ENCODE peak calls at places on chromosomes 16 and 17, in four cellular contexts. One of them, this sample, is unnamed.

GRCh38 chr16:86045601-86045971 is 146.6 kb downstream of the IRF8 start:
- DNase-seq in kidney glomerular epithelial cell: no peak
- DNase-seq in activated gamma-delta T cell treated with Interleukin-2 at 50 U/mL for 16 hours: no peak
- DNase-seq in H7: no peak
- DNase-seq in this sample: no peak

GRCh38 chr16:22370038-22370541 is 4.3 kb downstream of the CDR2 start:
- DNase-seq in kidney glomerular epithelial cell: peak
- DNase-seq in activated gamma-delta T cell treated with Interleukin-2 at 50 U/mL for 16 hours: no peak
- DNase-seq in H7: no peak
- DNase-seq in this sample: peak

GRCh38 chr16:77763994-77764393 is 24.4 kb upstream of the VAT1L start:
- DNase-seq in kidney glomerular epithelial cell: no peak
- DNase-seq in activated gamma-delta T cell treated with Interleukin-2 at 50 U/mL for 16 hours: no peak
- DNase-seq in H7: no peak
- DNase-seq in this sample: no peak

GRCh38 chr16:53123753-53124152 is 69.0 kb downstream of the CHD9 start:
- DNase-seq in kidney glomerular epithelial cell: no peak
- DNase-seq in activated gamma-delta T cell treated with Interleukin-2 at 50 U/mL for 16 hours: no peak
- DNase-seq in H7: no peak
- DNase-seq in this sample: no peak

GRCh38 chr16:30974348-30974747 is 10.7 kb upstream of the HSD3B7 start:
- DNase-seq in kidney glomerular epithelial cell: no peak
- DNase-seq in activated gamma-delta T cell treated with Interleukin-2 at 50 U/mL for 16 hours: no peak
- DNase-seq in H7: no peak
- DNase-seq in this sample: no peak

GRCh38 chr17:1058423-1059130 is 61.6 kb downstream of the TIMM22 start:
- DNase-seq in kidney glomerular epithelial cell: peak
- DNase-seq in activated gamma-delta T cell treated with Interleukin-2 at 50 U/mL for 16 hours: peak
- DNase-seq in H7: peak
- DNase-seq in this sample: peak

GRCh38 chr17:77936881-77937280 is 21.6 kb upstream of the TNRC6C start:
- DNase-seq in kidney glomerular epithelial cell: no peak
- DNase-seq in activated gamma-delta T cell treated with Interleukin-2 at 50 U/mL for 16 hours: no peak
- DNase-seq in H7: no peak
- DNase-seq in this sample: no peak

GRCh38 chr16:18965555-18965954 is 18.2 kb upstream of the TMC7 start:
- DNase-seq in kidney glomerular epithelial cell: no peak
- DNase-seq in activated gamma-delta T cell treated with Interleukin-2 at 50 U/mL for 16 hours: no peak
- DNase-seq in H7: no peak
- DNase-seq in this sample: no peak

GRCh38 chr17:73957564-73957963 is 245.9 kb upstream of the RPL38 start:
- DNase-seq in kidney glomerular epithelial cell: no peak
- DNase-seq in activated gamma-delta T cell treated with Interleukin-2 at 50 U/mL for 16 hours: no peak
- DNase-seq in H7: peak
- DNase-seq in this sample: no peak

GRCh38 chr17:22303096-22303495 is 610.8 kb downstream of the KCNJ18 start:
- DNase-seq in kidney glomerular epithelial cell: no peak
- DNase-seq in activated gamma-delta T cell treated with Interleukin-2 at 50 U/mL for 16 hours: no peak
- DNase-seq in H7: no peak
- DNase-seq in this sample: no peak

GRCh38 chr17:77420476-77420803 is 279.7 kb downstream of the SEC14L1 start:
- DNase-seq in kidney glomerular epithelial cell: no peak
- DNase-seq in activated gamma-delta T cell treated with Interleukin-2 at 50 U/mL for 16 hours: no peak
- DNase-seq in H7: no peak
- DNase-seq in this sample: no peak

GRCh38 chr16:86034421-86034919 is 135.5 kb downstream of the IRF8 start:
- DNase-seq in kidney glomerular epithelial cell: no peak
- DNase-seq in activated gamma-delta T cell treated with Interleukin-2 at 50 U/mL for 16 hours: no peak
- DNase-seq in H7: no peak
- DNase-seq in this sample: no peak

GRCh38 chr17:63989622-63990345 is 8.4 kb upstream of the PRR29 start:
- DNase-seq in kidney glomerular epithelial cell: no peak
- DNase-seq in activated gamma-delta T cell treated with Interleukin-2 at 50 U/mL for 16 hours: no peak
- DNase-seq in H7: no peak
- DNase-seq in this sample: no peak

GRCh38 chr16:88446736-88447135 is 6.3 kb upstream of the ZFPM1 start:
- DNase-seq in kidney glomerular epithelial cell: no peak
- DNase-seq in activated gamma-delta T cell treated with Interleukin-2 at 50 U/mL for 16 hours: no peak
- DNase-seq in H7: no peak
- DNase-seq in this sample: no peak

GRCh38 chr16:25141648-25142047 is 30.1 kb downstream of the LCMT1 start:
- DNase-seq in kidney glomerular epithelial cell: no peak
- DNase-seq in activated gamma-delta T cell treated with Interleukin-2 at 50 U/mL for 16 hours: no peak
- DNase-seq in H7: no peak
- DNase-seq in this sample: no peak

GRCh38 chr16:1089822-1090619 is 6.0 kb downstream of the C1QTNF8 start:
- DNase-seq in kidney glomerular epithelial cell: no peak
- DNase-seq in activated gamma-delta T cell treated with Interleukin-2 at 50 U/mL for 16 hours: no peak
- DNase-seq in H7: peak
- DNase-seq in this sample: no peak

GRCh38 chr16:87457724-87458423 is 35.0 kb downstream of the ZCCHC14 start:
- DNase-seq in kidney glomerular epithelial cell: peak
- DNase-seq in activated gamma-delta T cell treated with Interleukin-2 at 50 U/mL for 16 hours: no peak
- DNase-seq in H7: no peak
- DNase-seq in this sample: peak

GRCh38 chr16:88315543-88316105 is 67.1 kb upstream of the ZNF469 start:
- DNase-seq in kidney glomerular epithelial cell: peak
- DNase-seq in activated gamma-delta T cell treated with Interleukin-2 at 50 U/mL for 16 hours: no peak
- DNase-seq in H7: peak
- DNase-seq in this sample: no peak

GRCh38 chr17:44105483-44105882 is 18.0 kb downstream of the HDAC5 start:
- DNase-seq in kidney glomerular epithelial cell: no peak
- DNase-seq in activated gamma-delta T cell treated with Interleukin-2 at 50 U/mL for 16 hours: no peak
- DNase-seq in H7: no peak
- DNase-seq in this sample: no peak